ENCODE peak calls at places on chromosomes 13 and 19, in nine cellular contexts. L, R, X, N, V, Q, Z, A and C are unnamed samples.

GRCh38 chr19:3514930-3515329 is 8.8 kb downstream of the FZR1 start:
- DNase-seq in N (no peak), R (no peak), X (no peak), A (no peak), Z (no peak), Q (no peak), L (no peak), V (no peak), C (no peak)

GRCh38 chr19:43774103-43774939 is 6.5 kb downstream of the KCNN4 start:
- DNase-seq in Z (peak; percentile 32), R (peak; percentile 45), V (peak; percentile 68), N (peak; percentile 68), A (no peak), X (no peak), L (peak; percentile 38), Q (no peak), C (no peak)

GRCh38 chr19:3123956-3124355 is 11.9 kb upstream of the GNA15 start:
- DNase-seq in R (no peak), L (no peak), Z (no peak), X (no peak), Q (no peak), N (peak; percentile 11), V (no peak), A (no peak), C (no peak)

GRCh38 chr19:2661615-2662014 is 40.9 kb downstream of the GNG7 start:
- DNase-seq in A (no peak), Z (no peak), V (no peak), L (no peak), N (no peak), R (no peak), Q (no peak), X (peak; percentile 51), C (no peak)

GRCh38 chr19:48123907-48124675 is 13.5 kb upstream of the PLA2G4C start:
- DNase-seq in R (no peak), L (no peak), Z (peak; percentile 91), X (no peak), V (no peak), Q (no peak), N (no peak), A (peak; percentile 71), C (peak; percentile 76)

GRCh38 chr19:7783991-7784421 is 21.0 kb downstream of the CLEC4M start:
- DNase-seq in Q (no peak), N (no peak), A (peak; percentile 50), L (no peak), V (no peak), Z (peak; percentile 95), X (no peak), R (no peak), C (peak; percentile 98)

GRCh38 chr13:41603917-41604316 is 146.6 kb downstream of the RGCC start:
- DNase-seq in V (no peak), L (no peak), R (no peak), Q (no peak), N (peak; percentile 33), X (no peak), A (peak; percentile 51), Z (peak; percentile 89), C (peak; percentile 96)

GRCh38 chr13:41224113-41225110 is 30.0 kb upstream of the KBTBD7 start:
- DNase-seq in Z (peak; percentile 69), V (no peak), Q (no peak), A (no peak), R (no peak), N (no peak), L (no peak), X (no peak), C (no peak)

GRCh38 chr13:41058229-41059070 is 2.9 kb upstream of the WBP4 start:
- DNase-seq in Z (no peak), R (no peak), V (no peak), L (no peak), A (no peak), X (no peak), N (no peak), Q (no peak), C (no peak)

GRCh38 chr13:94233831-94234230 is 245.7 kb downstream of the DCT start:
- DNase-seq in X (no peak), V (no peak), A (no peak), Z (no peak), N (no peak), L (no peak), Q (no peak), R (no peak), C (no peak)

GRCh38 chr13:33874871-33875270 is 56.9 kb downstream of the RFC3 start:
- DNase-seq in L (no peak), X (no peak), N (no peak), Z (no peak), V (no peak), A (no peak), R (no peak), Q (no peak), C (no peak)
- TF ChIP-seq CTCF in L (no peak), X (no peak), N (no peak), Z (peak; percentile 48), V (no peak), A (no peak), R (no peak), Q (no peak), C (no peak)

DNA sequence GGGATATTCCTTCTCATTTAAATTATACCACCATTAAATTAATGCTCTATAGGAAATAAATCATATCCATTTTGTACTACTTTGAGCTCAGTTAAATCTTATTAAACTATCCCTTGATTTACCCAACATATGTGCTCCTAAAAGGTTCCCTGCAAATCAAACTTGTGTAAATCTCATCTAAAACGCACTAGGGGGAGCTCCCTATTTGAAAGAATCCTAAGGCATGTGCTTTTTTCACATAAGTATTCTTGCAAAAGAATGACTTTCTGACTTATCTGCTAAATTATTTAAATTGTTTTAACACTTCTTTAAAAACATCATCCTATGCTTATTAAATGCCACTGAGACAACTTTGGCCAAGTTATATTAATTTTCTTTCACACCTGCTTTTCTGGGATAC is 7.9 kb downstream of the INTS6 start:
- DNase-seq in Z (no peak), Q (no peak), L (no peak), X (no peak), V (no peak), R (no peak), N (no peak), A (no peak), C (peak; percentile 38)
- TF ChIP-seq CTCF in Z (peak; percentile 67), Q (no peak), L (no peak), X (no peak), V (peak; percentile 40), R (peak; percentile 13), N (no peak), A (no peak), C (peak; percentile 32)

GRCh38 chr13:29361716-29362115 is 233.8 kb downstream of the SLC7A1 start:
- DNase-seq in Z (no peak), R (no peak), N (no peak), A (no peak), V (no peak), L (no peak), Q (no peak), X (no peak), C (no peak)
- TF ChIP-seq CTCF in Z (no peak), R (no peak), N (no peak), A (no peak), V (no peak), L (no peak), Q (no peak), X (no peak), C (no peak)

DNA sequence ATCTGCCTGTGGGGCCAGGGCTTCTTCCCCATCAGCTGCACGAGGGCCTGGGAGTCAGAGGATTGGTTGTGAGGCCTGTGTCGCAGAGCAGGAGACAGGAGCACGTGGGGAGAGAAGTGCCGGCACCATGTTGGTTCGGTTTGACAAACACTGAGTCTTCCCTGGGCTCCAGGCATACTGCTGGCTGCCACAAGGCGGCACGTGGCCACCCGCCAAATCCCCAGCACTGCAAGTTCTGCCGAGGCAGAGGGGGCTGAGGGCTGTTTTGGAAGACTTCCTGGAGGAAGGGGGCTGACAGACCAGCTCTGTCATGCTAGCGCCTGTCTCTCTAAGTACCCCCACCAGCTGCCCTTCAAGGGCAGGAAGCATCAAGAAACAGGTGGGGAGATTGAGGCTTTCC is 9.5 kb downstream of the SHANK1 start:
- DNase-seq in Q (no peak), R (no peak), V (no peak), X (no peak), A (no peak), Z (no peak), L (no peak), N (no peak), C (no peak)
- TF ChIP-seq CTCF in Q (no peak), R (no peak), V (no peak), X (no peak), A (peak; percentile 19), Z (peak; percentile 22), L (no peak), N (no peak), C (no peak)

GRCh38 chr13:111927181-111927540 is 139.8 kb upstream of the SOX1 start:
- DNase-seq in X (no peak), V (no peak), Z (no peak), L (no peak), Q (no peak), N (no peak), A (no peak), R (no peak), C (no peak)
- TF ChIP-seq CTCF in X (no peak), V (no peak), Z (no peak), L (no peak), Q (no peak), N (no peak), A (no peak), R (no peak), C (no peak)